ENCODE peak calls at places on chromosomes 6 and 20, in five cellular contexts. N, S, Q, Z and X are unnamed samples.

GRCh38 chr6:23349521-23350147 is 776.4 kb upstream of the NRSN1 start:
- DNase-seq in N (no peak), Z (no peak), S (peak), Q (no peak), X (no peak)

GRCh38 chr6:77986380-77987034 is 333.7 kb downstream of the MEI4 start:
- DNase-seq in Z (no peak), S (no peak), N (no peak), Q (no peak), X (no peak)

GRCh38 chr20:50216543-50217206 is 26.0 kb downstream of the CEBPB start:
- DNase-seq in Q (no peak), N (peak), Z (no peak), S (peak), X (no peak)

GRCh38 chr6:139973602-139974373 is 599.3 kb upstream of the CITED2 start:
- DNase-seq in N (no peak), Z (no peak), Q (no peak), S (no peak), X (no peak)

GRCh38 chr6:10733863-10734262 is 11.0 kb downstream of the TMEM14C start:
- DNase-seq in Q (no peak), S (no peak), N (no peak), Z (no peak), X (no peak)

GRCh38 chr20:55893031-55893430 is 112.3 kb downstream of the CBLN4 start:
- DNase-seq in Q (no peak), N (no peak), Z (no peak), S (no peak), X (no peak)

GRCh38 chr6:215335-216034 is 76.8 kb upstream of the DUSP22 start:
- DNase-seq in Q (no peak), Z (peak), N (no peak), S (peak), X (no peak)

GRCh38 chr6:155378724-155379123 is 64.4 kb upstream of the TFB1M start:
- DNase-seq in Q (no peak), S (no peak), N (no peak), Z (no peak), X (no peak)

GRCh38 chr6:15473741-15474161 is 189.1 kb downstream of the DTNBP1 start:
- DNase-seq in Q (no peak), Z (no peak), N (no peak), S (no peak), X (no peak)

GRCh38 chr6:65505736-65506135 is 201.3 kb downstream of the EYS start:
- DNase-seq in N (no peak), Q (no peak), S (no peak), Z (no peak), X (no peak)

GRCh38 chr6:158048589-158048988 is 66.9 kb downstream of the SYNJ2 start:
- DNase-seq in N (no peak), Q (no peak), Z (no peak), S (no peak), X (no peak)

GRCh38 chr20:461254-462198 is 807 bp downstream of the TBC1D20 start:
- DNase-seq in Q (peak), S (peak), N (peak), Z (no peak), X (peak)

GRCh38 chr20:12023169-12023795 is 105.6 kb downstream of the BTBD3 start:
- DNase-seq in Q (no peak), Z (no peak), N (no peak), S (no peak), X (no peak)

GRCh38 chr6:53300656-53301551 is 47.8 kb downstream of the ELOVL5 start:
- DNase-seq in Q (no peak), Z (no peak), N (no peak), S (no peak), X (peak)

GRCh38 chr6:11033825-11034224 is 10.3 kb downstream of the ELOVL2 start:
- DNase-seq in Z (no peak), Q (no peak), S (no peak), N (no peak), X (no peak)

GRCh38 chr6:87393026-87393622 is 14.6 kb upstream of the CFAP206 start:
- DNase-seq in S (peak), Q (no peak), Z (peak), N (peak), X (peak)

GRCh38 chr6:44022296-44022661 is 105.0 kb downstream of the MRPL14 start:
- DNase-seq in Z (no peak), Q (peak), S (no peak), N (no peak), X (no peak)

GRCh38 chr6:106470316-106470715 is 109.8 kb downstream of the CRYBG1 start:
- DNase-seq in S (no peak), Q (no peak), Z (no peak), N (no peak), X (no peak)

GRCh38 chr6:18503588-18504231 is 116.6 kb downstream of the RNF144B start:
- DNase-seq in N (peak), Z (no peak), Q (peak), S (peak), X (peak)

GRCh38 chr6:69089539-69089938 is 454.5 kb downstream of the ADGRB3 start:
- DNase-seq in Z (no peak), S (no peak), N (no peak), Q (no peak), X (no peak)

GRCh38 chr6:47977314-47977713 is 133.7 kb downstream of the PTCHD4 start:
- DNase-seq in S (no peak), N (peak), Z (no peak), Q (no peak), X (no peak)

GRCh38 chr20:17759449-17759848 is 59.7 kb downstream of the BANF2 start:
- DNase-seq in Q (no peak), N (no peak), S (peak), Z (no peak), X (no peak)

GRCh38 chr6:168086616-168087015 is 7.6 kb upstream of the FRMD1 start:
- DNase-seq in Z (no peak), S (no peak), N (no peak), Q (no peak), X (no peak)

GRCh38 chr6:34705241-34705640 is 8.7 kb upstream of the ILRUN start:
- DNase-seq in Z (no peak), S (no peak), N (no peak), Q (no peak), X (no peak)

GRCh38 chr20:57464642-57465211 is 60.2 kb downstream of the CTCFL start:
- DNase-seq in N (no peak), Z (no peak), S (no peak), Q (no peak), X (no peak)

GRCh38 chr20:25480156-25480555 is 72.7 kb downstream of the GINS1 start:
- DNase-seq in N (no peak), Z (no peak), Q (no peak), S (no peak), X (no peak)

GRCh38 chr6:132401120-132401940 is at the start of gene MOXD1:
- DNase-seq in Q (peak), N (peak), S (peak), Z (no peak), X (no peak)

GRCh38 chr6:116419069-116419468 is 42.1 kb upstream of the CALHM6 start:
- DNase-seq in N (no peak), S (no peak), Z (no peak), Q (no peak), X (no peak)

GRCh38 chr20:8853805-8854338 is 215.0 kb upstream of the PLCB4 start:
- DNase-seq in S (peak), Q (peak), N (peak), Z (no peak), X (no peak)

GRCh38 chr6:45922728-45923351 is 92.8 kb downstream of the CLIC5 start:
- DNase-seq in N (peak), Z (peak), Q (peak), S (peak), X (peak)

GRCh38 chr6:32882879-32883250 is 28.9 kb downstream of the PSMB9 start:
- DNase-seq in N (no peak), S (no peak), Q (no peak), Z (no peak), X (no peak)

GRCh38 chr20:9214676-9215075 is 145.8 kb downstream of the PLCB4 start:
- DNase-seq in N (no peak), S (no peak), Q (no peak), Z (no peak), X (no peak)

GRCh38 chr20:1888796-1889463 is 6.3 kb upstream of the SIRPA start:
- DNase-seq in S (no peak), N (peak), Q (no peak), Z (no peak), X (no peak)

GRCh38 chr6:1597924-1598323 is 11.8 kb upstream of the FOXC1 start:
- DNase-seq in N (no peak), S (no peak), Z (no peak), Q (no peak), X (no peak)

GRCh38 chr6:32167154-32167760 is 2.9 kb downstream of the EGFL8 start:
- DNase-seq in N (no peak), Z (no peak), Q (peak), S (no peak), X (no peak)